ENCODE peak calls at places on chromosome 13, in nine cellular contexts. I, Q, G, D, F, T, O, Y and U are unnamed samples.

GRCh38 chr13:78102121-78102677 is 183.6 kb upstream of the EDNRB start:
- DNase-seq in T (peak; percentile 41), G (no peak), D (no peak), O (peak; percentile 91), Q (no peak), Y (no peak), F (no peak), I (no peak), U (no peak)

GRCh38 chr13:44280461-44280860 is 93.2 kb upstream of the SERP2 start:
- DNase-seq in Q (no peak), Y (no peak), O (no peak), D (no peak), T (no peak), F (no peak), G (no peak), I (no peak), U (no peak)

GRCh38 chr13:40109324-40109958 is 454.0 kb downstream of the COG6 start:
- DNase-seq in Q (no peak), T (peak; percentile 85), I (no peak), D (no peak), Y (no peak), G (no peak), F (no peak), O (peak; percentile 94), U (no peak)

GRCh38 chr13:44749906-44750305 is 173.8 kb upstream of the TSC22D1 start:
- DNase-seq in Q (no peak), F (no peak), G (no peak), T (no peak), I (no peak), D (no peak), O (no peak), Y (no peak), U (no peak)

GRCh38 chr13:51922771-51923480 is 61.2 kb downstream of the CCDC70 start:
- DNase-seq in I (no peak), T (no peak), O (no peak), Y (no peak), Q (no peak), F (no peak), G (no peak), D (no peak), U (peak; percentile 44)

GRCh38 chr13:103859952-103860351 is 793.7 kb upstream of the SLC10A2 start:
- DNase-seq in T (no peak), Y (no peak), F (no peak), G (no peak), D (no peak), I (no peak), O (no peak), Q (no peak), U (no peak)

GRCh38 chr13:32984857-32985626 is 31.2 kb upstream of the KL start:
- DNase-seq in F (no peak), O (no peak), D (peak; percentile 87), G (no peak), Q (no peak), T (no peak), Y (no peak), I (no peak), U (no peak)

GRCh38 chr13:19181621-19182485 is at the start of gene TUBA3C:
- DNase-seq in I (peak; percentile 91), D (no peak), F (no peak), G (no peak), T (no peak), Q (no peak), Y (no peak), O (no peak), U (no peak)

GRCh38 chr13:61339054-61339621 is 76.5 kb downstream of the PCDH20 start:
- DNase-seq in T (no peak), D (no peak), Y (no peak), F (no peak), I (no peak), O (no peak), Q (no peak), G (peak; percentile 89), U (no peak)

GRCh38 chr13:111139874-111140561 is 24.9 kb downstream of the ARHGEF7 start:
- DNase-seq in Q (no peak), D (peak; percentile 97), Y (no peak), T (no peak), I (no peak), G (no peak), O (no peak), F (no peak), U (no peak)

GRCh38 chr13:101390461-101390860 is 25.8 kb downstream of the NALCN start:
- DNase-seq in F (no peak), O (no peak), I (no peak), Y (no peak), D (no peak), G (no peak), T (peak; percentile 19), Q (no peak), U (no peak)

GRCh38 chr13:88288326-88288725 is 617.2 kb downstream of the SLITRK5 start:
- DNase-seq in I (peak; percentile 68), O (no peak), D (no peak), Y (no peak), F (no peak), Q (no peak), T (no peak), G (no peak), U (no peak)

GRCh38 chr13:65091031-65091430 is 2139.1 kb downstream of the PCDH9 start:
- DNase-seq in I (no peak), T (no peak), Y (no peak), G (no peak), O (no peak), F (no peak), D (no peak), Q (no peak), U (no peak)

GRCh38 chr13:73201601-73202000 is 142.8 kb downstream of the KLF5 start:
- DNase-seq in T (no peak), Q (no peak), F (no peak), G (no peak), O (no peak), D (no peak), I (no peak), Y (no peak), U (no peak)

GRCh38 chr13:26022538-26023292 is 29.1 kb downstream of the SHISA2 start:
- DNase-seq in O (peak; percentile 74), Q (no peak), F (peak; percentile 81), D (peak; percentile 48), Y (no peak), G (peak; percentile 84), I (peak; percentile 76), T (peak; percentile 85), U (peak; percentile 92)

GRCh38 chr13:21039097-21039800 is 22.1 kb downstream of the LATS2 start:
- DNase-seq in I (no peak), G (no peak), Y (no peak), O (no peak), T (no peak), D (no peak), Q (no peak), F (no peak), U (no peak)

GRCh38 chr13:110447801-110448200 is 113.7 kb downstream of the RAB20 start:
- DNase-seq in T (no peak), Q (no peak), O (no peak), Y (no peak), F (no peak), G (peak; percentile 30), I (no peak), D (no peak), U (no peak)

GRCh38 chr13:41244555-41244954 is 18.8 kb downstream of the MTRF1 start:
- DNase-seq in D (no peak), T (no peak), O (peak; percentile 5), F (no peak), I (no peak), Q (no peak), Y (no peak), G (no peak), U (no peak)

GRCh38 chr13:27283906-27284523 is 13.4 kb downstream of the RASL11A start:
- DNase-seq in T (peak; percentile 35), G (no peak), O (peak; percentile 49), Q (no peak), I (no peak), Y (no peak), F (no peak), D (no peak), U (no peak)

GRCh38 chr13:20492641-20493040 is 33.0 kb downstream of the CRYL1 start:
- DNase-seq in T (peak; percentile 12), D (no peak), I (peak; percentile 18), G (peak; percentile 34), F (no peak), Y (no peak), O (peak; percentile 33), Q (no peak), U (no peak)

GRCh38 chr13:99072941-99073340 is 95.1 kb upstream of the DOCK9 start:
- DNase-seq in T (no peak), D (no peak), F (no peak), Q (no peak), I (no peak), G (peak; percentile 32), Y (no peak), O (no peak), U (no peak)

GRCh38 chr13:27130223-27131015 is 41.2 kb downstream of the USP12 start:
- DNase-seq in D (no peak), I (no peak), G (no peak), T (peak; percentile 11), Y (no peak), Q (no peak), O (peak; percentile 73), F (no peak), U (no peak)

GRCh38 chr13:84867246-84867645 is 932.0 kb downstream of the SLITRK6 start:
- DNase-seq in O (no peak), I (no peak), Y (no peak), Q (no peak), T (no peak), G (no peak), D (peak; percentile 83), F (no peak), U (no peak)

GRCh38 chr13:93293716-93294115 is 67.1 kb downstream of the GPC6 start:
- DNase-seq in D (no peak), I (no peak), Y (no peak), F (no peak), O (no peak), T (no peak), Q (no peak), G (no peak), U (no peak)